ENCODE peak calls at places on chromosome 7, in seven cellular contexts. One of them, this sample, is unnamed.

GRCh38 chr7:8113184-8113583 is 144.6 kb downstream of the GLCCI1 start:
- DNase-seq in activated naive CD4-positive, alpha-beta T cell treated with anti-CD3 and anti-CD28 coated beads for 36 hours: no peak
- DNase-seq in AG08396: no peak
- DNase-seq in GM23248: no peak
- DNase-seq in GM13976: no peak
- DNase-seq in MM.1S: no peak
- DNase-seq in cardiac fibroblast: no peak
- DNase-seq in this sample: no peak

GRCh38 chr7:25545125-25546008 is 317.1 kb upstream of the NPVF start:
- DNase-seq in activated naive CD4-positive, alpha-beta T cell treated with anti-CD3 and anti-CD28 coated beads for 36 hours: no peak
- DNase-seq in AG08396: no peak
- DNase-seq in GM23248: no peak
- DNase-seq in GM13976: no peak
- DNase-seq in MM.1S: no peak
- DNase-seq in cardiac fibroblast: no peak
- DNase-seq in this sample: no peak

GRCh38 chr7:45342236-45342635 is 184.6 kb downstream of the RAMP3 start:
- DNase-seq in activated naive CD4-positive, alpha-beta T cell treated with anti-CD3 and anti-CD28 coated beads for 36 hours: no peak
- DNase-seq in AG08396: no peak
- DNase-seq in GM23248: no peak
- DNase-seq in GM13976: no peak
- DNase-seq in MM.1S: peak; percentile 92
- DNase-seq in cardiac fibroblast: no peak
- DNase-seq in this sample: no peak

GRCh38 chr7:138257459-138258193 is 181.4 kb downstream of the AKR1D1 start:
- DNase-seq in activated naive CD4-positive, alpha-beta T cell treated with anti-CD3 and anti-CD28 coated beads for 36 hours: no peak
- DNase-seq in AG08396: no peak
- DNase-seq in GM23248: no peak
- DNase-seq in GM13976: no peak
- DNase-seq in MM.1S: no peak
- DNase-seq in cardiac fibroblast: peak; percentile 76
- DNase-seq in this sample: no peak

GRCh38 chr7:48255046-48255445 is 83.8 kb downstream of the ABCA13 start:
- DNase-seq in activated naive CD4-positive, alpha-beta T cell treated with anti-CD3 and anti-CD28 coated beads for 36 hours: peak; percentile 7
- DNase-seq in AG08396: peak; percentile 33
- DNase-seq in GM23248: peak; percentile 63
- DNase-seq in GM13976: no peak
- DNase-seq in MM.1S: peak; percentile 55
- DNase-seq in cardiac fibroblast: peak; percentile 55
- DNase-seq in this sample: peak; percentile 50

GRCh38 chr7:157568071-157568784 is 231.4 kb downstream of the DNAJB6 start:
- DNase-seq in activated naive CD4-positive, alpha-beta T cell treated with anti-CD3 and anti-CD28 coated beads for 36 hours: no peak
- DNase-seq in AG08396: no peak
- DNase-seq in GM23248: no peak
- DNase-seq in GM13976: no peak
- DNase-seq in MM.1S: no peak
- DNase-seq in cardiac fibroblast: no peak
- DNase-seq in this sample: no peak

GRCh38 chr7:90229728-90230127 is 15.2 kb upstream of the CFAP69 start:
- DNase-seq in activated naive CD4-positive, alpha-beta T cell treated with anti-CD3 and anti-CD28 coated beads for 36 hours: no peak
- DNase-seq in AG08396: no peak
- DNase-seq in GM23248: no peak
- DNase-seq in GM13976: no peak
- DNase-seq in MM.1S: no peak
- DNase-seq in cardiac fibroblast: no peak
- DNase-seq in this sample: no peak

GRCh38 chr7:2542011-2542923 is 13.1 kb downstream of the BRAT1 start:
- DNase-seq in activated naive CD4-positive, alpha-beta T cell treated with anti-CD3 and anti-CD28 coated beads for 36 hours: no peak
- DNase-seq in AG08396: no peak
- DNase-seq in GM23248: no peak
- DNase-seq in GM13976: no peak
- DNase-seq in MM.1S: no peak
- DNase-seq in cardiac fibroblast: no peak
- DNase-seq in this sample: no peak

GRCh38 chr7:152512711-152513110 is 76.9 kb upstream of the KMT2C start:
- DNase-seq in activated naive CD4-positive, alpha-beta T cell treated with anti-CD3 and anti-CD28 coated beads for 36 hours: peak; percentile 54
- DNase-seq in AG08396: no peak
- DNase-seq in GM23248: no peak
- DNase-seq in GM13976: no peak
- DNase-seq in MM.1S: peak; percentile 93
- DNase-seq in cardiac fibroblast: no peak
- DNase-seq in this sample: no peak

GRCh38 chr7:94190599-94191061 is 186.5 kb upstream of the BET1 start:
- DNase-seq in activated naive CD4-positive, alpha-beta T cell treated with anti-CD3 and anti-CD28 coated beads for 36 hours: no peak
- DNase-seq in AG08396: peak; percentile 67
- DNase-seq in GM23248: peak; percentile 95
- DNase-seq in GM13976: no peak
- DNase-seq in MM.1S: no peak
- DNase-seq in cardiac fibroblast: peak; percentile 96
- DNase-seq in this sample: peak; percentile 77

GRCh38 chr7:77461246-77461645 is 45.1 kb upstream of the GSAP start:
- DNase-seq in activated naive CD4-positive, alpha-beta T cell treated with anti-CD3 and anti-CD28 coated beads for 36 hours: no peak
- DNase-seq in AG08396: no peak
- DNase-seq in GM23248: peak; percentile 22
- DNase-seq in GM13976: no peak
- DNase-seq in MM.1S: no peak
- DNase-seq in cardiac fibroblast: no peak
- DNase-seq in this sample: no peak

GRCh38 chr7:116521046-116521664 is 3.7 kb upstream of the CAV1 start:
- DNase-seq in activated naive CD4-positive, alpha-beta T cell treated with anti-CD3 and anti-CD28 coated beads for 36 hours: no peak
- DNase-seq in AG08396: no peak
- DNase-seq in GM23248: peak; percentile 37
- DNase-seq in GM13976: no peak
- DNase-seq in MM.1S: no peak
- DNase-seq in cardiac fibroblast: peak; percentile 71
- DNase-seq in this sample: no peak

GRCh38 chr7:108454674-108455523 is 1.3 kb downstream of the NRCAM start:
- DNase-seq in activated naive CD4-positive, alpha-beta T cell treated with anti-CD3 and anti-CD28 coated beads for 36 hours: peak; percentile 37
- DNase-seq in AG08396: peak; percentile 41
- DNase-seq in GM23248: peak; percentile 48
- DNase-seq in GM13976: peak; percentile 62
- DNase-seq in MM.1S: no peak
- DNase-seq in cardiac fibroblast: peak; percentile 53
- DNase-seq in this sample: peak; percentile 43

GRCh38 chr7:107964510-107964909 is 38.5 kb downstream of the LAMB1 start:
- DNase-seq in activated naive CD4-positive, alpha-beta T cell treated with anti-CD3 and anti-CD28 coated beads for 36 hours: no peak
- DNase-seq in AG08396: no peak
- DNase-seq in GM23248: no peak
- DNase-seq in GM13976: no peak
- DNase-seq in MM.1S: no peak
- DNase-seq in cardiac fibroblast: no peak
- DNase-seq in this sample: no peak

GRCh38 chr7:158394936-158395335 is 192.7 kb downstream of the PTPRN2 start:
- DNase-seq in activated naive CD4-positive, alpha-beta T cell treated with anti-CD3 and anti-CD28 coated beads for 36 hours: peak; percentile 50
- DNase-seq in AG08396: no peak
- DNase-seq in GM23248: no peak
- DNase-seq in GM13976: peak; percentile 59
- DNase-seq in MM.1S: peak; percentile 42
- DNase-seq in cardiac fibroblast: no peak
- DNase-seq in this sample: no peak

GRCh38 chr7:131945313-131945831 is 388.9 kb upstream of the PODXL start:
- DNase-seq in activated naive CD4-positive, alpha-beta T cell treated with anti-CD3 and anti-CD28 coated beads for 36 hours: peak; percentile 44
- DNase-seq in AG08396: peak; percentile 72
- DNase-seq in GM23248: peak; percentile 69
- DNase-seq in GM13976: peak; percentile 79
- DNase-seq in MM.1S: peak; percentile 67
- DNase-seq in cardiac fibroblast: peak; percentile 34
- DNase-seq in this sample: peak; percentile 84

GRCh38 chr7:11843113-11843765 is 11.2 kb upstream of the THSD7A start:
- DNase-seq in activated naive CD4-positive, alpha-beta T cell treated with anti-CD3 and anti-CD28 coated beads for 36 hours: no peak
- DNase-seq in AG08396: no peak
- DNase-seq in GM23248: peak; percentile 6
- DNase-seq in GM13976: no peak
- DNase-seq in MM.1S: no peak
- DNase-seq in cardiac fibroblast: peak; percentile 29
- DNase-seq in this sample: no peak

GRCh38 chr7:831596-832291 is 532 bp upstream of the SUN1 start:
- DNase-seq in activated naive CD4-positive, alpha-beta T cell treated with anti-CD3 and anti-CD28 coated beads for 36 hours: peak; percentile 53
- DNase-seq in AG08396: peak; percentile 84
- DNase-seq in GM23248: peak; percentile 94
- DNase-seq in GM13976: peak; percentile 84
- DNase-seq in MM.1S: peak; percentile 73
- DNase-seq in cardiac fibroblast: peak; percentile 94
- DNase-seq in this sample: peak; percentile 86

GRCh38 chr7:112207106-112207592 is 654 bp downstream of the ZNF277 start:
- DNase-seq in activated naive CD4-positive, alpha-beta T cell treated with anti-CD3 and anti-CD28 coated beads for 36 hours: peak; percentile 16
- DNase-seq in AG08396: no peak
- DNase-seq in GM23248: no peak
- DNase-seq in GM13976: peak; percentile 43
- DNase-seq in MM.1S: peak; percentile 54
- DNase-seq in cardiac fibroblast: peak; percentile 17
- DNase-seq in this sample: peak; percentile 32

GRCh38 chr7:1529383-1530116 is 952 bp upstream of the MAFK start:
- DNase-seq in activated naive CD4-positive, alpha-beta T cell treated with anti-CD3 and anti-CD28 coated beads for 36 hours: no peak
- DNase-seq in AG08396: no peak
- DNase-seq in GM23248: no peak
- DNase-seq in GM13976: no peak
- DNase-seq in MM.1S: no peak
- DNase-seq in cardiac fibroblast: no peak
- DNase-seq in this sample: no peak

GRCh38 chr7:131364767-131365344 is 37.2 kb downstream of the MKLN1 start:
- DNase-seq in activated naive CD4-positive, alpha-beta T cell treated with anti-CD3 and anti-CD28 coated beads for 36 hours: no peak
- DNase-seq in AG08396: no peak
- DNase-seq in GM23248: no peak
- DNase-seq in GM13976: no peak
- DNase-seq in MM.1S: no peak
- DNase-seq in cardiac fibroblast: no peak
- DNase-seq in this sample: no peak

GRCh38 chr7:28168393-28169158 is 12.0 kb downstream of the JAZF1 start:
- DNase-seq in activated naive CD4-positive, alpha-beta T cell treated with anti-CD3 and anti-CD28 coated beads for 36 hours: no peak
- DNase-seq in AG08396: no peak
- DNase-seq in GM23248: peak; percentile 48
- DNase-seq in GM13976: no peak
- DNase-seq in MM.1S: no peak
- DNase-seq in cardiac fibroblast: no peak
- DNase-seq in this sample: no peak

GRCh38 chr7:109003742-109004141 is 434.1 kb downstream of the DNAJB9 start:
- DNase-seq in activated naive CD4-positive, alpha-beta T cell treated with anti-CD3 and anti-CD28 coated beads for 36 hours: no peak
- DNase-seq in AG08396: no peak
- DNase-seq in GM23248: no peak
- DNase-seq in GM13976: no peak
- DNase-seq in MM.1S: no peak
- DNase-seq in cardiac fibroblast: peak; percentile 2
- DNase-seq in this sample: no peak

GRCh38 chr7:18278306-18278705 is 217.2 kb upstream of the HDAC9 start:
- DNase-seq in activated naive CD4-positive, alpha-beta T cell treated with anti-CD3 and anti-CD28 coated beads for 36 hours: no peak
- DNase-seq in AG08396: no peak
- DNase-seq in GM23248: no peak
- DNase-seq in GM13976: no peak
- DNase-seq in MM.1S: no peak
- DNase-seq in cardiac fibroblast: no peak
- DNase-seq in this sample: no peak

GRCh38 chr7:95723583-95724180 is 48.7 kb upstream of the DYNC1I1 start:
- DNase-seq in activated naive CD4-positive, alpha-beta T cell treated with anti-CD3 and anti-CD28 coated beads for 36 hours: peak; percentile 29
- DNase-seq in AG08396: peak; percentile 28
- DNase-seq in GM23248: peak; percentile 76
- DNase-seq in GM13976: peak; percentile 28
- DNase-seq in MM.1S: peak; percentile 75
- DNase-seq in cardiac fibroblast: peak; percentile 72
- DNase-seq in this sample: peak; percentile 65

GRCh38 chr7:140885735-140886334 is 38.9 kb downstream of the BRAF start:
- DNase-seq in activated naive CD4-positive, alpha-beta T cell treated with anti-CD3 and anti-CD28 coated beads for 36 hours: no peak
- DNase-seq in AG08396: no peak
- DNase-seq in GM23248: no peak
- DNase-seq in GM13976: no peak
- DNase-seq in MM.1S: no peak
- DNase-seq in cardiac fibroblast: no peak
- DNase-seq in this sample: no peak

GRCh38 chr7:126419047-126419446 is 833.7 kb downstream of the GRM8 start:
- DNase-seq in activated naive CD4-positive, alpha-beta T cell treated with anti-CD3 and anti-CD28 coated beads for 36 hours: no peak
- DNase-seq in AG08396: no peak
- DNase-seq in GM23248: no peak
- DNase-seq in GM13976: no peak
- DNase-seq in MM.1S: no peak
- DNase-seq in cardiac fibroblast: no peak
- DNase-seq in this sample: no peak

GRCh38 chr7:2555121-2556052 is at the start of gene BRAT1:
- DNase-seq in activated naive CD4-positive, alpha-beta T cell treated with anti-CD3 and anti-CD28 coated beads for 36 hours: peak; percentile 98
- DNase-seq in AG08396: peak; percentile 99
- DNase-seq in GM23248: peak; percentile 98
- DNase-seq in GM13976: peak; percentile 98
- DNase-seq in MM.1S: peak; percentile 95
- DNase-seq in cardiac fibroblast: peak; percentile 93
- DNase-seq in this sample: peak; percentile 99

GRCh38 chr7:45881280-45881758 is 7.0 kb upstream of the IGFBP1 start:
- DNase-seq in activated naive CD4-positive, alpha-beta T cell treated with anti-CD3 and anti-CD28 coated beads for 36 hours: no peak
- DNase-seq in AG08396: no peak
- DNase-seq in GM23248: no peak
- DNase-seq in GM13976: no peak
- DNase-seq in MM.1S: no peak
- DNase-seq in cardiac fibroblast: no peak
- DNase-seq in this sample: no peak

GRCh38 chr7:138755331-138755747 is 42.5 kb upstream of the TMEM213 start:
- DNase-seq in activated naive CD4-positive, alpha-beta T cell treated with anti-CD3 and anti-CD28 coated beads for 36 hours: no peak
- DNase-seq in AG08396: peak; percentile 17
- DNase-seq in GM23248: no peak
- DNase-seq in GM13976: no peak
- DNase-seq in MM.1S: no peak
- DNase-seq in cardiac fibroblast: no peak
- DNase-seq in this sample: peak; percentile 37